ENCODE peak calls at places on chromosomes 6 and 20, in nine cellular contexts. J is esophagus squamous epithelium; B is K562; L is CD8-positive, alpha-beta T cell; O is epithelial cell of esophagus; G is psoas muscle; X is CD4-positive, alpha-beta T cell; I is neural crest cell; D is A549. Z is an unnamed sample.

GRCh38 chr6:1127129-1127528 is 184.8 kb upstream of the FOXQ1 start:
- DNase-seq in X (no peak), O (no peak), D (no peak), B (no peak), J (no peak), I (no peak), L (no peak), G (no peak), Z (no peak)

GRCh38 chr6:12229332-12229731 is 60.8 kb upstream of the EDN1 start:
- DNase-seq in X (no peak), O (no peak), J (no peak), I (no peak), L (no peak), G (no peak), D (no peak), B (no peak), Z (no peak)

GRCh38 chr20:49594929-49595311 is 27.0 kb upstream of the PTGIS start:
- DNase-seq in G (peak), I (no peak), L (no peak), B (no peak), X (no peak), J (no peak), O (no peak), D (no peak), Z (no peak)

GRCh38 chr6:81265106-81265505 is 487.4 kb downstream of the TENT5A start:
- DNase-seq in J (no peak), G (peak), D (peak), X (no peak), I (no peak), B (no peak), L (no peak), O (no peak), Z (no peak)

GRCh38 chr20:22617160-22617559 is 32.8 kb upstream of the FOXA2 start:
- DNase-seq in O (peak), G (no peak), L (no peak), I (no peak), D (peak), J (no peak), B (peak), X (no peak), Z (no peak)

GRCh38 chr6:17986656-17987575 is 519 bp downstream of the KIF13A start:
- DNase-seq in B (peak), O (peak), J (peak), X (no peak), L (no peak), I (peak), G (peak), D (peak), Z (peak)

GRCh38 chr20:46040902-46041535 is 12.0 kb downstream of the SLC12A5 start:
- DNase-seq in B (peak), X (peak), J (no peak), L (peak), G (no peak), O (peak), I (peak), D (peak), Z (no peak)

GRCh38 chr20:23050847-23051627 is 1.6 kb upstream of the THBD start:
- DNase-seq in D (peak), X (no peak), G (peak), J (peak), O (peak), I (peak), L (no peak), B (peak), Z (no peak)

GRCh38 chr20:53580376-53581111 is 13.1 kb downstream of the ZNF217 start:
- DNase-seq in O (no peak), G (no peak), B (no peak), I (no peak), D (no peak), X (peak), J (no peak), L (no peak), Z (no peak)
- TF ChIP-seq CTCF in O (no peak), G (peak), B (no peak), I (peak), D (no peak), X (no peak), J (peak), L (no peak), Z (no peak)

DNA sequence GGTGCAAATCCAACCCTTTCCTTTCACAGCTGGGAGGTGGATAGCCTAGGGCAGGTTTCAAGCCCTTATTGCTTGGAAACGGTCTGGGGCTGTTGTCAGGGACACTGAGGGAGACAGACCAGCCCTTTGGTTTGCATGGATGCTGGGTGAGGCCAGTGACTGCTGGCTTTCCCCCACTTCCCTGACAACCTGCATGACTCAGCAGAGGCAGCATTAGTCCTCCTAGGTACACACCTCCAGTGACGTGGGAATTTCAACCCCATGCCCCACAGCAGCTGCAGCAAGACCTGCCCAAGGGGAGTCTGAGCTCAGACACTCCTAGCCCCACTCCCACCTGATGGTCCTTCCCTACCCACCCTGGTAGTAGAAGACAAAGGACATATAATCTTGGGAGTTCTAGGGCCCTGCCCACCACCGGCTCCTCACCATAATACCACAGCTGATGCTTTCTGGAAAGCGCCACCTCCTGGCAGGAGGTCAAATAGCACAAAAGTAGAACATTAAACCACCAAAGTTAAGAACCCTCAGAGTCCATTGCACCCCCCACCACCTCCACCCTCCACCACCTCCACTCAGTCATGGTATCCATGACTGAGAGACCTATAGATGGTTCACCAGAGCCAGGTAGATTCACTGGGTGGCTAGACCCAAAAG is 797.8 kb upstream of the MAN1A1 start:
- DNase-seq in I (no peak), O (peak), L (no peak), X (no peak), B (no peak), D (peak), G (no peak), J (no peak), Z (no peak)
- TF ChIP-seq CTCF in I (peak), O (no peak), L (no peak), X (no peak), B (no peak), D (no peak), G (no peak), J (no peak), Z (no peak)

GRCh38 chr6:83846291-83846690 is 6.9 kb upstream of the RIPPLY2 start:
- DNase-seq in J (no peak), X (no peak), O (no peak), I (no peak), G (no peak), B (no peak), D (no peak), L (no peak), Z (no peak)

GRCh38 chr6:83849610-83850009 is 3.5 kb upstream of the RIPPLY2 start:
- DNase-seq in I (no peak), L (no peak), O (no peak), G (no peak), J (no peak), X (no peak), D (no peak), B (no peak), Z (no peak)

GRCh38 chr6:83852528-83853177 is 507 bp upstream of the RIPPLY2 start:
- DNase-seq in O (no peak), J (no peak), X (no peak), D (no peak), B (no peak), G (no peak), I (no peak), L (no peak), Z (no peak)

GRCh38 chr6:83847179-83847578 is 6.0 kb upstream of the RIPPLY2 start:
- DNase-seq in G (no peak), J (no peak), I (no peak), L (no peak), X (no peak), D (no peak), B (no peak), O (peak), Z (no peak)

DNA sequence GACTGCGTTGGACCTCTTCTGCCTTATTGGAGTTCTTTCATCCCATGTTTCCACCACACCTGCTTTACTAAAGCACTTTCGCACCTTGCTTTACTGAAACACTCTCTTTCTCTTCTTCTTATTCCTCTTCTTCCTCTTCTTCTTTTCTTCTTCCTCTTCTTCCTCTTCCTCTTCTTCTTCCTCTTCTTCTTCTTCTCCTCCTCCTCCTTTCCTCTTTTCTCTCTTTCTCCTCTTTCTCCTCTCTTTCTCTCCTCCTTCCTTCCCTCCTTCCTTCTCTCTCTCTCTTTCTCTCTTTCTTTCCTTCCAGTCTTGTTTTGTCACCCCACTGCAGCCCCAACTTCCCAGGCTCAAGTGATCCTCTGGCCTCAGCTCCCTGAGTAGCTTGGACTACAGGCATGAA is 4.0 kb upstream of the RIPPLY2 start:
- DNase-seq in O (no peak), B (no peak), G (no peak), J (no peak), X (no peak), L (no peak), D (no peak), I (no peak), Z (no peak)
- TF ChIP-seq CTCF in O (no peak), B (no peak), G (no peak), J (no peak), X (no peak), L (no peak), D (no peak), I (no peak), Z (no peak)

GRCh38 chr6:13702809-13703302 is 8.8 kb downstream of the RANBP9 start:
- DNase-seq in O (no peak), X (no peak), D (no peak), J (no peak), I (no peak), L (no peak), G (no peak), B (peak), Z (no peak)
- TF ChIP-seq CTCF in O (no peak), X (no peak), D (no peak), J (no peak), I (no peak), L (no peak), G (no peak), B (no peak), Z (no peak)

GRCh38 chr20:10696650-10697049 is 22.9 kb upstream of the JAG1 start:
- DNase-seq in D (no peak), G (no peak), B (peak), L (no peak), J (no peak), I (peak), X (no peak), O (no peak), Z (no peak)
- TF ChIP-seq CTCF in D (peak), G (peak), B (peak), L (no peak), J (peak), I (peak), X (peak), O (peak), Z (no peak)

DNA sequence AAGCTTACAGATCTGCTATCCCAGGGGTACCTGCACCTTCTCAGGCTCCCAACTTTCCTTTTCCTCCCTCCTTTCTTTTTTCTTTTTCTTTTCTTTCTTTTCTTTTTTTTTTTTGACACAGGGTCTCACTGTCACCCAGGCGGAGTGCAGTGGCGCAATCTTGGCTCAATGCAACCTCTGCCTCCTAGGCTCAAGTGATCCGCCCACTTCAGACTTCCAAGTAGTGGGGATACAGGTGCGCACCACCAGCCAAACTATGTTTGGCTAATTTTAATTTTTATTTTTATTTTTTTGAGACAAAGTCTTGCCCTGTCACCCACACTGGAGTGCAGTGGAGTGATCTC is 36.0 kb downstream of the PIM1 start:
- DNase-seq in I (no peak), X (no peak), B (peak), O (no peak), J (no peak), L (no peak), D (no peak), G (no peak), Z (no peak)
- TF ChIP-seq CTCF in I (no peak), X (no peak), B (no peak), O (no peak), J (no peak), L (no peak), D (no peak), G (no peak), Z (no peak)

DNA sequence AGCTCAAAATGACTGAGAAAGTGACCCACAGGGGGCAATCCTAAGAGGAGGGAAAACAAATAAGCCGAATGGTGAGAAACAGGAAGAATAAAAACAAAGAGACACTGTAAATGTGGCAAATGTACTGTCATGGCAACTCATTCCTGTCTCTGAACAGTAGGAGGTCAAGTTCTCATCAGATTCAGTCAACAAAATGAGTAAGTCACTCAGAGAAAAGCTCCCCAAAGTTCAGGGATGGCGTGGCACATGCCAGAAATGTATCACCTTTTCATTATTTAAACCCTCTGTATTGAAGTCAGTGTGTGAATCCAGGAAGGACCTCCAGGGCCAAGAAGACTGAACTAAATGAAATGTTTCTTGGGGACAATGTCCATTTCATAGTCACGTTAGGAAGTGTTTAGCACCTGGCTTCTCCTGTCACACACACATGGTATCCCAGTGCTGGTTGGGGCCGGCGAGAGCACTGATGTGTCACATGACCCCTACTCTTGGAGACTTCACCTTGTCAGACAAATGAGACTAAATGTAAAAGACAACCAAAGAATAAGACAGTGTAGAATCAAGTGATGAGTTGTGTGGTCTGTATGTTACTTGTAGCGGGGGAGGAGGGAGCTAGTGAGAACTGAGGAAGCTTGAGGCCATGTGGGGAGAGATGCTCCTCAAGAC is 20.7 kb downstream of the CNR1 start:
- DNase-seq in X (no peak), D (no peak), G (no peak), I (no peak), J (no peak), B (no peak), L (no peak), O (no peak), Z (no peak)
- TF ChIP-seq CTCF in X (no peak), D (no peak), G (no peak), I (no peak), J (no peak), B (no peak), L (no peak), O (no peak), Z (no peak)

Z was measured in activated B cell treated with CpG ODN at 0.5 μM for 24 hours.